ENCODE peak calls at places on chromosomes 4 and X, in five cellular contexts. Z is CD8-positive, alpha-beta memory T cell; H is endothelial cell of umbilical vein; E is psoas muscle; T is Karpas-422. V is an unnamed sample. For H3K36me3, the result is how much of the 10 kb centered on the place peaks cover.

GRCh38 chr4:146346276-146346675 is 131.9 kb downstream of the REELD1 start:
- DNase-seq in H (no peak), Z (no peak), E (no peak), T (no peak), V (no peak)

GRCh38 chr4:79686976-79687375 is 278.9 kb upstream of the GK2 start:
- DNase-seq in E (no peak), T (no peak), H (no peak), Z (no peak), V (no peak)

GRCh38 chrX:110588853-110589252 is 206.8 kb downstream of the CHRDL1 start:
- DNase-seq in H (no peak), T (no peak), Z (no peak), E (no peak), V (no peak)

GRCh38 chr4:77579406-77580076 is 26.1 kb upstream of the CXCL13 start:
- DNase-seq in Z (no peak), H (no peak), T (no peak), E (no peak), V (peak)

GRCh38 chrX:132488092-132488749 is 617 bp downstream of the MBNL3 start:
- DNase-seq in Z (peak), E (no peak), T (peak), H (peak), V (no peak)

GRCh38 chr4:78734451-78735003 is 41.6 kb upstream of the BMP2K start:
- DNase-seq in Z (no peak), T (no peak), H (no peak), E (no peak), V (no peak)

GRCh38 chr4:42371306-42372063 is 25.8 kb upstream of the SHISA3 start:
- DNase-seq in T (peak), Z (no peak), E (no peak), H (peak), V (peak)

GRCh38 chrX:49249616-49250015 is 14.3 kb downstream of the CCDC22 start:
- DNase-seq in H (no peak), T (no peak), Z (no peak), E (no peak), V (no peak)

GRCh38 chr4:140099993-140100392 is 54.0 kb downstream of the MAML3 start:
- DNase-seq in H (peak), Z (no peak), E (peak), T (no peak), V (no peak)

DNA sequence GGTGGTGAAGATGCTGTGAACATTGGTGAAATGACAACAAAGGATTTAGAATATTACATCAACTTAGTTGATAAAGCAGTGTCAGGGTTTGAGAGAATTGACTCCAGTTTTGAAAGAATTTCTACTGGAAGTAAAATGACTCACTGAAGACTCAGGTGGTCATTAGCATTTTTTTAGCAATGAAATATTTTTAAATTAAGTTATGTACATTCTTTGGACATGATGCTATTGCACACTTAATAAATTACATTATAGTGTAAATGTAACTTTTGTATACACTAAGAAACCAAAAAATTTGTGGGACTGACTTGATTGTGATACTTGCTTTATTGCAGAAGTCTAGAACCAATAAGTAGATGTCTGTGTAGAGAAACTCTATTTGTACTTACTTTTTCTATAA is 57.0 kb downstream of the USO1 start:
- DNase-seq in E (no peak), H (no peak), T (no peak), Z (no peak), V (no peak)
- H3K27ac ChIP-seq in E (no peak), H (no peak), T (no peak), Z (no peak), V (no peak)

DNA sequence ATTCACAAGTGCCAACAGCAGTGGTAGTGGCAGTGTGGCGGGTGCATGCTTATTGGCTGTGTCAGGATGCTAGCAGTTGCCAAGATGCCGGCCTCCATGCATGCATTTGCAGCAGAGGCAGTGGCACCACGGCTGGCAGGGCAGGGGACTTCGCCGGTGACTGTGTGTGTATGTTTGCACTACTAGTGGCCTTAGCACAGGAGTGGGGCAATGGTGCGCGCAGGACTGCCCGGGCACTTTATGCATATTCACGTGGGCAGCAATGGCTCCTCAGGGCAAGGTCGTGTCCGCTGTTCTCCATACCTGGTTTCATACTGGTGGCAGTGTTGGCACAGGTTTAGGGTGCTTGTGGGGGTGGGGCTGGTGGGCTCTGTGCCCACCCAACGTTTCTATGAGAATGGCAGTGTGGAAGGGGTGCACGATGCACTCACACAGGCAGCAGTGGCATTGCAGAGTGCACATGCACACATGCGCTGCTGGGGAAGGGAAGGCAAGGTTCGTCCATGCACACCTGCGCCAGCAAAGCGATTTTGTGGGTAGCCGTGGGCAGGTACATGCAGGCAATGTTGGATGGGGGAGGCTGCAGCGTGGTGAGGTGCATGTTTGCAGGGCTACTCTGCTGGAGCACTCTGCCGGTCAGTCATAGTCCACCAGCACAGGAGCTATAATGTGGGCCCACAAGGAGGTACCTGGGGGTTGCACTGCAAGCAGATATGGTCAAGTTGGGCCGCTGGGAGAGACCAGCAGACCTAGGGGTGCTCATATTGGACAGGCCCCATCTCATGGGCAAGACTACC is 338.9 kb upstream of the TECRL start:
- DNase-seq in T (no peak), H (no peak), Z (no peak), E (no peak), V (no peak)
- H3K36me3 ChIP-seq in T (under half), H (under half), Z (under half), E (under half), V (under half)

GRCh38 chr4:97074531-97074930 is 1068.7 kb downstream of the STPG2 start:
- DNase-seq in H (no peak), T (no peak), Z (no peak), E (no peak), V (no peak)

GRCh38 chr4:97072666-97073065 is 1070.6 kb downstream of the STPG2 start:
- DNase-seq in H (no peak), E (no peak), Z (no peak), T (no peak), V (no peak)

DNA sequence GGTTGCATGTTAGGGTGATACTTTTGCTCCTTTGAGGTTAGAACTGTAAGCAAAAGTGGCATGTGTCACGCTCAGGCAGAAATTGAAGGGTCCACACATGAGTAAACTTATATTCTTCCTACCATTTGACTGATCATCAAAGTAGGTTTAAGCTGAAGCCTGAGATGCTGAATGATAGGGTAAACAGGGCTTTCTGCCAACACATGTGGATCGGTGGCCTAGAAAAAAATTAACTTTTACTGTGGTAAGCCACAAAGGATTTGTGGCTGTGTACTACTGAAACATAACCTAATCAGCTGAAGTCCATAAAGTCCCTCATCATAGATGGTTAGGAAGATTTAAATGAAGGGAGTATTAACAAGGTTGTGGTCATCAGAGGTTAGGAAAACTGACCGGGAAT is 1070.1 kb downstream of the STPG2 start:
- DNase-seq in H (no peak), E (no peak), Z (no peak), T (no peak), V (no peak)
- H3K4me3 ChIP-seq in H (no peak), E (no peak), Z (no peak), T (no peak), V (no peak)

GRCh38 chr4:73777612-73778011 is 37.2 kb downstream of the CXCL8 start:
- DNase-seq in Z (no peak), E (no peak), T (no peak), H (peak), V (peak)

GRCh38 chr4:73780834-73781233 is 40.5 kb downstream of the CXCL8 start:
- DNase-seq in H (no peak), Z (no peak), E (no peak), T (no peak), V (no peak)

GRCh38 chr4:73776363-73776762 is 36.0 kb downstream of the CXCL8 start:
- DNase-seq in Z (no peak), H (peak), E (no peak), T (no peak), V (peak)

GRCh38 chr4:73780243-73780642 is 39.9 kb downstream of the CXCL8 start:
- DNase-seq in H (no peak), T (no peak), Z (no peak), E (no peak), V (no peak)
- H3K27ac ChIP-seq in H (no peak), T (no peak), Z (no peak), E (no peak), V (no peak)

GRCh38 chr4:143215873-143216272 is 31.2 kb downstream of the USP38 start:
- DNase-seq in E (no peak), H (no peak), T (no peak), Z (no peak), V (no peak)
- H3K36me3 ChIP-seq in E (half or more), H (under half), T (under half), Z (under half), V (under half)

GRCh38 chr4:53764761-53765490 is 173.6 kb upstream of the LNX1 start:
- DNase-seq in T (no peak), H (no peak), E (no peak), Z (no peak), V (no peak)
- H3K4me3 ChIP-seq in T (no peak), H (no peak), E (no peak), Z (no peak), V (no peak)

GRCh38 chr4:38681283-38682066 is 17.5 kb downstream of the KLF3 start:
- DNase-seq in H (no peak), Z (no peak), T (no peak), E (no peak), V (peak)

GRCh38 chr4:38684951-38685350 is 21.0 kb downstream of the KLF3 start:
- DNase-seq in T (no peak), H (no peak), E (no peak), Z (no peak), V (no peak)

GRCh38 chr4:38684271-38684670 is 20.3 kb downstream of the KLF3 start:
- DNase-seq in Z (peak), E (no peak), T (no peak), H (no peak), V (no peak)

GRCh38 chr4:38686682-38687081 is 22.7 kb downstream of the KLF3 start:
- DNase-seq in H (no peak), Z (no peak), E (no peak), T (no peak), V (no peak)

GRCh38 chr4:38683265-38683664 is 19.3 kb downstream of the KLF3 start:
- DNase-seq in H (no peak), T (no peak), E (no peak), Z (no peak), V (no peak)
- H3K27ac ChIP-seq in H (no peak), T (no peak), E (no peak), Z (no peak), V (no peak)

DNA sequence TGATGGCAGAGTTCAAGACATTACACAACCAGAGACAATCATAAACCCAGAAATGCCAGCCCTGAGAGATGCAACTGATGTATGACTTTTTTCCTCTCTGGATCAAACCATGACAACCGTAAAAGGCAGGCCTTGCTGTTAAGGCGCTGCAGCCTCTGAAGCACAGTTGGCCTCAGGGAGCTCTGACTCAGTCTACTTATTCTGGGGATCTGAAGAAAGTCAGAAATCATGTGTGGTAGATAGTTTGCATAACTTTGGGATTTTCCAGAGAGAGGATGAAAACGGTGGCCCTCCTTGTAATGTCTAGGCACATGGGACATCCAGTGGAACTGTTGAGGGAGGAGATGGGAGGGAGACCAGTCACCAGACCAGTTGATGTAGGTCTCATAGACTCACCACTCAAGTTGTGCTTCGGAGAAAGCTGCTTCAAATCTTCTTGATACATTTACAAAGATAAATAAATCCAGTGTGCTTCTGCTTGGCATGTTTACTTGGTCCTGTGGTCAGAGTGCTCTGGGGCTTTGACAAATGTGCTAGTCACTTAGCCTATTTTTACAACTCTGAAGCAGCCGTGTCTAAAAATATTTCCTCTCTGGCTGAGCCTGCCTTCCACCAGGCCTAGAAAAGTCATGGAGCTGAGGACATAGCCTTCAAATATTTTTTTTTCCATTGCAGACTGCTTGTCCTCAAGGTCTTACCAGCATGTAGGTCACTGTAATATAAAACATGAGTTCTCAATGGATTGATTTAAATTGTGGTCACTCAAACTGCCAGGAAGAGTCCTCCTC is 7.5 kb downstream of the HADH start:
- DNase-seq in Z (no peak), E (peak), T (peak), H (no peak), V (peak)
- H3K36me3 ChIP-seq in Z (under half), E (under half), T (under half), H (under half), V (under half)

GRCh38 chr4:41215969-41216293 is 1.6 kb upstream of the APBB2 start:
- DNase-seq in Z (no peak), T (no peak), E (no peak), H (peak), V (no peak)

GRCh38 chr4:41218703-41219102 is 4.4 kb upstream of the APBB2 start:
- DNase-seq in Z (no peak), E (no peak), H (no peak), T (no peak), V (no peak)

GRCh38 chr4:41216294-41217019 is 2.1 kb upstream of the APBB2 start:
- DNase-seq in E (peak), T (peak), Z (no peak), H (peak), V (no peak)

GRCh38 chr4:41217373-41217772 is 3.0 kb upstream of the APBB2 start:
- DNase-seq in H (no peak), Z (no peak), T (no peak), E (no peak), V (no peak)

GRCh38 chr4:41217020-41217333 is 2.6 kb upstream of the APBB2 start:
- DNase-seq in H (no peak), T (no peak), E (no peak), Z (no peak), V (no peak)
- H3K4me3 ChIP-seq in H (peak), T (no peak), E (peak), Z (no peak), V (peak)

DNA sequence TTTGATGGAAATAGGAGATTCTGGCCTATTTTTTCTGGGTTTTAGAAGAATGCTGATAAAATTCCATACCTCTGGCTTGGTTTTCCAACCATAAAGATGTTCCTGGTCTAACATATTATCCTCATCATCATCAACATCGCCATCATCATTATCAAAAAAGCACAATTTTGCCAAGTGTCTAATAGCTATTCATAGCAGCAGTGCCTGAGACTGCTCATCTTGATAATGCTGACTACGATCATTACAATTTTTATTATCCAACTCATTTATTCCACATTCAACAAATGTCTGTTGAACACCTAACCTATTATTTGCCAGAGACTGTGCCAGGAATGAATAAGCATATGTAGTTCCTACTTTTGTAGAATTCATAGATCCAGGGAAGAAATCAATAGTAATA is 303.5 kb upstream of the GATB start:
- DNase-seq in T (no peak), Z (no peak), H (no peak), E (no peak), V (no peak)
- H3K27ac ChIP-seq in T (no peak), Z (no peak), H (no peak), E (peak), V (no peak)

V was measured in brain microvascular endothelial cell.